ENCODE peak calls at places on chromosomes 11 and 22, in six cellular contexts. F, J, V, N, P and U are unnamed samples. For H3K9me3, the result is how much of the 10 kb centered on the place peaks cover.

GRCh38 chr11:37552284-37552683 is 954.2 kb upstream of the RAG2 start:
- DNase-seq in J (no peak), V (no peak), N (no peak), F (no peak), P (no peak), U (no peak)

GRCh38 chr11:118691926-118692830 is 12.7 kb upstream of the TREH start:
- DNase-seq in N (peak), P (no peak), J (peak), V (no peak), F (no peak), U (no peak)

GRCh38 chr11:47143322-47143721 is 33.4 kb downstream of the ARFGAP2 start:
- DNase-seq in N (peak), P (peak), J (peak), F (peak), V (peak), U (no peak)

GRCh38 chr11:18088974-18089373 is 16.9 kb downstream of the SAAL1 start:
- DNase-seq in V (no peak), F (no peak), J (no peak), P (no peak), N (no peak), U (no peak)

GRCh38 chr11:83063073-83063754 is 8.5 kb downstream of the RAB30 start:
- DNase-seq in V (no peak), P (no peak), N (peak), F (no peak), J (peak), U (no peak)

GRCh38 chr22:39433476-39434242 is 23.2 kb upstream of the MGAT3 start:
- DNase-seq in F (peak), V (no peak), J (no peak), P (no peak), N (no peak), U (no peak)

GRCh38 chr22:36288571-36289405 is 35.9 kb downstream of the APOL1 start:
- DNase-seq in F (peak), V (no peak), N (no peak), P (no peak), J (no peak), U (no peak)

GRCh38 chr22:50544746-50545253 is 899 bp upstream of the KLHDC7B start:
- DNase-seq in P (no peak), F (peak), J (no peak), V (no peak), N (no peak), U (no peak)

GRCh38 chr22:26161746-26162145 is 7.5 kb upstream of the SEZ6L start:
- DNase-seq in J (no peak), P (no peak), V (no peak), N (no peak), F (no peak), U (no peak)

GRCh38 chr11:57499413-57499982 is 16.0 kb downstream of the SLC43A1 start:
- DNase-seq in P (peak), J (peak), N (peak), V (peak), F (peak), U (peak)

GRCh38 chr11:105297463-105297862 is 157.9 kb upstream of the CARD18 start:
- DNase-seq in P (no peak), F (no peak), V (no peak), J (peak), N (peak), U (no peak)

GRCh38 chr11:34840736-34841386 is 75.3 kb downstream of the APIP start:
- DNase-seq in F (no peak), P (no peak), J (peak), N (peak), V (peak), U (no peak)

GRCh38 chr11:14148653-14149273 is 186.2 kb downstream of the SPON1 start:
- DNase-seq in P (no peak), N (peak), V (no peak), F (no peak), J (peak), U (no peak)

GRCh38 chr11:38952698-38953097 is 2354.7 kb upstream of the RAG2 start:
- DNase-seq in F (no peak), N (no peak), P (no peak), V (peak), J (no peak), U (no peak)

GRCh38 chr11:46026616-46027293 is 94.5 kb downstream of the PHF21A start:
- DNase-seq in V (no peak), N (peak), F (no peak), P (no peak), J (peak), U (no peak)

GRCh38 chr11:396948-397548 is 3.0 kb downstream of the PKP3 start:
- DNase-seq in N (peak), P (peak), V (peak), F (peak), J (peak), U (no peak)

GRCh38 chr11:101336858-101337257 is 207.2 kb upstream of the PGR start:
- DNase-seq in V (no peak), J (no peak), F (no peak), P (no peak), N (no peak), U (no peak)

GRCh38 chr11:105003151-105003550 is 19.8 kb downstream of the CASP5 start:
- DNase-seq in P (no peak), F (no peak), V (no peak), N (no peak), J (no peak), U (no peak)

GRCh38 chr11:116458546-116458945 is 314.2 kb downstream of the BUD13 start:
- DNase-seq in J (no peak), N (no peak), F (no peak), P (no peak), V (no peak), U (no peak)

GRCh38 chr11:129313588-129314288 is 61.9 kb upstream of the BARX2 start:
- DNase-seq in V (no peak), F (no peak), J (peak), N (peak), P (peak), U (no peak)

GRCh38 chr22:48042621-48043395 is 1280.4 kb downstream of the TBC1D22A start:
- DNase-seq in P (no peak), V (no peak), N (no peak), F (no peak), J (no peak), U (no peak)

GRCh38 chr11:88305430-88305829 is 32.1 kb downstream of the CTSC start:
- DNase-seq in N (no peak), V (no peak), P (no peak), F (no peak), J (no peak), U (no peak)

GRCh38 chr11:77374108-77374507 is 72.6 kb upstream of the GDPD4 start:
- DNase-seq in N (no peak), J (no peak), F (no peak), V (no peak), P (no peak), U (no peak)

GRCh38 chr11:57643802-57644201 is 5.9 kb downstream of the YPEL4 start:
- DNase-seq in F (no peak), J (no peak), P (no peak), V (no peak), N (peak), U (no peak)

GRCh38 chr11:9574806-9575530 is 1.5 kb downstream of the WEE1 start:
- DNase-seq in V (peak), N (peak), P (peak), J (peak), F (peak), U (no peak)

GRCh38 chr11:1568451-1568911 is 3.6 kb downstream of the DUSP8 start:
- DNase-seq in J (no peak), F (peak), V (no peak), P (no peak), N (no peak), U (no peak)

GRCh38 chr22:22855617-22856308 is 31.9 kb upstream of the IGLL5 start:
- DNase-seq in P (no peak), N (peak), J (peak), V (peak), F (peak), U (no peak)

GRCh38 chr11:132122701-132123100 is 752.3 kb downstream of the NTM start:
- DNase-seq in V (no peak), N (no peak), F (peak), J (no peak), P (no peak), U (no peak)

GRCh38 chr11:10474551-10474950 is 19.5 kb downstream of the AMPD3 start:
- DNase-seq in N (no peak), J (no peak), F (no peak), P (no peak), V (no peak), U (no peak)

GRCh38 chr11:2314525-2315394 is 12.9 kb downstream of the TSPAN32 start:
- DNase-seq in J (peak), P (peak), N (peak), F (peak), V (peak), U (peak)

GRCh38 chr11:9037046-9037780 is 33.4 kb upstream of the NRIP3 start:
- DNase-seq in V (no peak), J (no peak), N (no peak), P (no peak), F (no peak), U (no peak)

GRCh38 chr22:45007247-45007945 is 2.4 kb downstream of the PHF21B start:
- DNase-seq in F (peak), J (peak), P (no peak), V (peak), N (peak), U (no peak)

GRCh38 chr11:66289548-66290331 is 797 bp upstream of the YIF1A start:
- DNase-seq in F (peak), N (no peak), P (peak), V (no peak), J (peak), U (no peak)

GRCh38 chr11:3126901-3127691 is 38.0 kb downstream of the OSBPL5 start:
- DNase-seq in F (peak), P (no peak), J (no peak), N (no peak), V (peak), U (no peak)

GRCh38 chr22:44728761-44729261 is 23.6 kb upstream of the ARHGAP8 start:
- DNase-seq in V (no peak), F (peak), N (peak), P (peak), J (no peak), U (no peak)

DNA sequence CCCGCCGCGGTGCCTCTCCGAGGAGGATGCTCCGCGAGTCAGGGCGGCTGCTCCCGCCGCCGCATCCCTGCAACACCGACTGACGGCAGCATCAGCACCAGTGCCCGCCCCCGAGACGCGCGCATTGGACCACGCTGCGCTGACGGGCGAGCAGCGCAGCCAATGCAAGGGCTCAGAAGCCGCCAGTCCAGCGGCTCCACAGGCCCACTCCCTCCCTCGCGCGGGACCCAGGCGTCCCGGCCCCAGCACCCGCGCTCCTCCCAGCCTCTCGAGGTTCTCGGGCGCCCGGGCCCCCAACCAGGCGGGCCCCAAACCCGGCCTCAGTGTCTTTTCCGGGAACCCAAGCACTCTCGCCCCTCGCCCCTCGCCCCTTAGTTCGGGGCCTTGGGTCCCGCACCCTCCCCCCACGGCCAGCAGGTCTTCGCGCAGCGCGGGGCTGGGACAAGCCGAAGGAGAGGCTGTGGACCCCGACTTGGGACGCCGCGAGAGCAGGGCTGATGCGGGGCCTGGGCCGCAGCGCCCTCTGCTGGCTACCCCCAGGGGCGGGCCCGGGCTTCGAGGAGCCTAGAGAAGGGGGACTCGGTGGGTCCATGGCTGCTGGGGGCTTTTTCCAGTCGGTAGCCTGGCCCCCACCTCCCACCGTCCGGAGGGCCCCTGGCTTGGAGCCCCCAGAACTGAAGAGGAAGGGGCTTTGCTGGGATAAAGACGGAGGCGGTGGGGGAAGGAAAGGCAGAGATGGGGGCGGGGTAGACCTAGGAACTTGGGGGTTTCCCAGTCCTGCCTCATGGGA is at the start of gene NRXN2:
- DNase-seq in P (peak), F (peak), J (peak), N (peak), V (peak), U (peak)
- H3K4me3 ChIP-seq in P (peak), F (peak), J (peak), N (peak), V (peak), U (peak)

DNA sequence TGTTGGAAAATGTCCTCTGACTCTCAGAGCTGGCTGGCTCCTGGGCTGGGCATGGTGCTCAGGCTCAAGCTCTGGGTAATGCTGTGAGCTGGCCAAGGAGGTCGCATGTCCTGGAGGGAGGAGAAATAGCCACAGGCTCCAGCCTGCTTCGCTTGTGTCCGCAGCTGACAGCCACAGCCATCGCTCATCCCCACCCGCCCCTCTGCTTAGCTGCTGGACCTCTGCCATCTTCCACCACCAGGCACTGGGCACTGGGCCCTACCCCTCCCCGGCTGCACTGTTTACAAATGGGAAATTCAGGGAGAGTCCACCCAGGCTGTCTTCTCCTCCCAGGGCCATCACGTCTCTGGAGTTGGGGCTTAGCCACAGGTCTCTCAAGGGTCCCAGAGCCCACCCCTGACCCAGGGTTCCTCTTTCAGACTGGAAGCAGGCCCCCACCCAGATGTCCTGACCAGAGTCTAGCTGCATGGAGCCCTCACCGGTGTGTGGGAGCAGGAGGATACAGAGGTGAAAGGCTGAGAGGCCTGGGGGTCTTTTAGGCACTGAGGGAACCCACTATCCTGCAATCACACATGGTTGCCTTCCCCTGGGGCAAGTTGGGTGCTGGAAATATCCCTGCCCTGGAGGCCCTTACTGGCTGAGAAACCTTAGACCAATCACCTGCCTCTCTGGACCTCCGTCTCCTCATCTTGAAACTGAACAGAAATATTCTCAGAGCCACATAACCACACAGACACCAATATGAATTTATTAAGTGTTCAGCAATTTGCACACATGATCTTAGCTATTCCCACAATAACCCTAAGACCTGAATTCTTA is 62.7 kb downstream of the CD82 start:
- DNase-seq in V (peak), N (peak), J (peak), P (peak), F (peak), U (no peak)
- H3K9me3 ChIP-seq in V (under half), N (under half), J (under half), P (under half), F (under half), U (under half)

GRCh38 chr11:70138403-70138802 is 60.3 kb downstream of the ANO1 start:
- DNase-seq in V (no peak), P (no peak), J (no peak), N (no peak), F (no peak), U (no peak)

GRCh38 chr11:70140859-70141489 is 62.1 kb upstream of the FADD start:
- DNase-seq in J (no peak), F (no peak), P (no peak), N (no peak), V (no peak), U (no peak)

GRCh38 chr11:70142171-70142875 is 60.8 kb upstream of the FADD start:
- DNase-seq in N (no peak), J (peak), F (no peak), V (peak), P (no peak), U (no peak)

GRCh38 chr11:70141490-70142014 is 61.5 kb upstream of the FADD start:
- DNase-seq in N (no peak), P (no peak), J (peak), V (peak), F (no peak), U (no peak)

DNA sequence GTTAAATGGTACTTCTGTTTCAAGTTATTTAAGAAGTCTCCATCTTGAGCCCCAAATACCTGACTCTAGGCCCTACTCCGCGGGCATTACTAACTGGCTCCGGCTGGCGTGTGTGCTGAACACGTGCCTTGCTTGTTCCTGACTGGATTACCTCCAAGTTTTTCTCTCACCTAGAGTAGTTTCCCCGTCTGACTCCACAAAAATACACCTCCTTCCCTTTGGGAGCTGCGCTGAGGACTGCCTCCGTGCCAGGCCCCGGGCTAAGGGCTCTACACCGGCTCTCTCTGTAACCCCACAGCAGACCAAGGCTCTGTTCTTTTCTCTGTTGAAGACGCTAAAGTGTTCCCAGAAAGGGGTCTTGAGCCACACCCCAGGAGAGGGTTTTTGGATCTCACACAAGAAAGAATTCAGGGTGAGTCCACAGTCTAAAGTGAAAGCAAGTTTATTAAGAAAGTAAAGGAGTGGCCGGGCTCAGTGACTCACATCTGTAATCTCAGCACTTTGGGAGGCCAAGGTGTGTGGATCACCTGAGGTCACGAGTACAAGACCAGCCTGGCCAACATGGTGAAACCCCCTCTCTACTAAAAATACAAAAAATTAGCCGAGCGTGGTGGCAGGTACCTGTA is 61.8 kb downstream of the ANO1 start:
- DNase-seq in V (no peak), J (no peak), F (no peak), P (no peak), N (no peak), U (no peak)
- H3K4me3 ChIP-seq in V (no peak), J (no peak), F (no peak), P (no peak), N (no peak), U (no peak)

GRCh38 chr11:74002832-74003231 is 6.1 kb downstream of the UCP3 start:
- DNase-seq in J (no peak), F (no peak), V (no peak), N (no peak), P (no peak), U (no peak)
- H3K9me3 ChIP-seq in J (under half), F (under half), V (under half), N (under half), P (under half), U (under half)

DNA sequence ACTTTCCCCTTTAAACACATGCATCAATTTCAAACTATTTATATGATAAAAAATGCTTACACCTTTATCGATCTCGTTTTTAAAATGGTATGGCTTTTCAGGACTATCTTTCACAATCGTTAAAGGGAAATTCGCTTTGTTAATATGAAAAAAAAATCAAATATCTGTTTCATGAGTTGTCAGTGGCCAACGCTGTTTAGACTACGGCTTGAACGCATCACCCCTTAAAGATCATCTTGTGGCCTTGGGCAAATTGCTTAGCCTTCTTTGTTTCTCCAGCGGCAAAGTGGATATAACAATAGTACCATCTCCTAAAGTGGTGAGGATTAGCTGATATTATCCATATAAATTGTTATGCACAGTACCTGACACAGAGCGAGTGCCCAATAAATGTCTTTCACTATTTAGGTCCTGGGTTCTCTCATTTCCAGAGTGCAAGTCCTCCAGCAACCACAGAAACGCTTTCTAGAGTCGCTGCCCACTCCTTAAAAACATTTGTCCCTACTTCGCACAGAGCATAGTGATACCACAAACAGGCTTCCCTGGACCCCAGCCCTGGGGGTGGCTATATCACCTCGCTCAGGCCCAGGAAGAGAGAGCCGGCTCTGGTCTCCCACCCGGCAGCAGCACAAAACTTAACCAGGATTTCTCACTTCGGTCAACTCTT is 904 bp downstream of the SLC35F2 start:
- DNase-seq in F (no peak), J (peak), V (peak), N (no peak), P (no peak), U (no peak)
- H3K4me3 ChIP-seq in F (peak), J (peak), V (peak), N (peak), P (peak), U (peak)